ENCODE peak calls at places on chromosomes 11 and 22, in seven cellular contexts. F is anterior cingulate cortex; U is IMR-90; Q is iris pigment epithelial cell; E is NCI-H2171 treated with DMSO at 0.1 percent for 48 hours; D is naive thymus-derived CD8-positive, alpha-beta T cell; N is activated CD8-positive, alpha-beta T cell treated with anti-CD3 and anti-CD28 coated beads, Interleukin-2, amount 10 ng/mL, durations not matched to agents 7 days and 5 days. W is an unnamed sample.

GRCh38 chr11:108069947-108070346 is 51.4 kb upstream of the ACAT1 start:
- DNase-seq in F (no peak), E (no peak), Q (peak; percentile 84), D (no peak), U (peak; percentile 75), N (no peak), W (peak; percentile 61)

GRCh38 chr22:38784035-38784434 is 9.9 kb downstream of the DNAL4 start:
- DNase-seq in D (no peak), U (no peak), F (no peak), E (no peak), N (no peak), Q (no peak), W (no peak)

GRCh38 chr22:49838771-49839717 is 11.4 kb upstream of the BRD1 start:
- DNase-seq in Q (peak; percentile 26), E (no peak), D (peak; percentile 92), U (peak; percentile 33), F (no peak), N (peak; percentile 91), W (peak; percentile 89)

GRCh38 chr11:1573077-1573846 is 1.2 kb upstream of the DUSP8 start:
- DNase-seq in E (no peak), D (peak; percentile 37), U (no peak), N (no peak), F (peak; percentile 40), Q (no peak), W (no peak)

GRCh38 chr11:77503006-77503405 is 29.1 kb upstream of the PAK1 start:
- DNase-seq in Q (peak; percentile 15), U (peak; percentile 19), E (peak; percentile 71), F (no peak), D (no peak), N (no peak), W (peak; percentile 22)

GRCh38 chr11:251550-251949 is 14.8 kb downstream of the PSMD13 start:
- DNase-seq in Q (no peak), N (no peak), E (peak; percentile 3), U (no peak), F (no peak), D (no peak), W (no peak)

GRCh38 chr22:46173152-46173551 is 22.8 kb downstream of the PPARA start:
- DNase-seq in N (no peak), F (no peak), Q (no peak), E (no peak), U (no peak), D (no peak), W (no peak)

GRCh38 chr22:28710889-28711285 is 30.7 kb downstream of the CHEK2 start:
- DNase-seq in D (no peak), F (no peak), N (no peak), E (no peak), Q (peak; percentile 43), U (peak; percentile 43), W (no peak)

GRCh38 chr11:33899383-33900037 is 7.6 kb upstream of the LMO2 start:
- DNase-seq in E (peak; percentile 64), U (peak; percentile 66), F (peak; percentile 27), N (no peak), Q (peak; percentile 67), D (no peak), W (peak; percentile 48)

GRCh38 chr22:41925783-41926460 is 684 bp downstream of the TNFRSF13C start:
- DNase-seq in E (peak; percentile 67), U (peak; percentile 34), N (peak; percentile 78), Q (peak; percentile 29), F (no peak), D (peak; percentile 74), W (no peak)

GRCh38 chr22:38953577-38954413 is 3.6 kb upstream of the APOBEC3A start:
- DNase-seq in U (no peak), E (no peak), D (no peak), N (peak; percentile 70), Q (peak; percentile 26), F (no peak), W (no peak)

GRCh38 chr11:122661182-122661945 is 5.8 kb downstream of the UBASH3B start:
- DNase-seq in U (peak; percentile 83), E (peak; percentile 95), N (no peak), D (no peak), Q (no peak), F (no peak), W (no peak)

GRCh38 chr11:721913-722811 is 16.1 kb downstream of the EPS8L2 start:
- DNase-seq in N (peak; percentile 68), E (no peak), F (no peak), U (no peak), D (peak; percentile 49), Q (no peak), W (no peak)

GRCh38 chr22:39494471-39495120 is 7.5 kb upstream of the MIEF1 start:
- DNase-seq in F (no peak), E (no peak), N (no peak), U (peak; percentile 20), D (no peak), Q (no peak), W (no peak)

GRCh38 chr22:42970029-42970428 is 44.9 kb downstream of the PACSIN2 start:
- DNase-seq in N (no peak), Q (no peak), E (no peak), D (no peak), U (no peak), F (no peak), W (no peak)

GRCh38 chr11:78419327-78419726 is 1.7 kb upstream of the GAB2 start:
- DNase-seq in U (peak; percentile 99), N (no peak), Q (peak; percentile 99), F (no peak), E (no peak), D (no peak), W (peak; percentile 100)

GRCh38 chr11:26245046-26245445 is 86.9 kb upstream of the ANO3 start:
- DNase-seq in U (peak; percentile 50), N (no peak), F (no peak), D (no peak), Q (no peak), E (no peak), W (peak; percentile 40)

GRCh38 chr11:9861860-9862725 is 198.2 kb downstream of the SWAP70 start:
- DNase-seq in N (peak; percentile 69), F (peak; percentile 1), Q (peak; percentile 87), D (peak; percentile 19), U (peak; percentile 75), E (peak; percentile 11), W (peak; percentile 73)

GRCh38 chr11:821513-822371 is 3.0 kb downstream of the PNPLA2 start:
- DNase-seq in D (no peak), Q (no peak), F (no peak), N (no peak), E (no peak), U (no peak), W (no peak)

GRCh38 chr11:2928605-2929510 is at the start of gene PHLDA2:
- DNase-seq in D (peak; percentile 65), N (peak; percentile 75), F (no peak), Q (peak; percentile 78), U (peak; percentile 85), E (no peak), W (peak; percentile 58)

GRCh38 chr11:106306942-106307341 is 229.5 kb downstream of the AASDHPPT start:
- DNase-seq in N (no peak), F (no peak), Q (no peak), U (no peak), D (no peak), E (no peak), W (no peak)

GRCh38 chr22:36386900-36387663 is 685 bp downstream of the MYH9 start:
- DNase-seq in D (no peak), F (no peak), E (no peak), U (no peak), Q (no peak), N (peak; percentile 75), W (peak; percentile 39)

W was measured in amniotic epithelial cell.